ENCODE peak calls at places on chromosomes 4 and X, in five cellular contexts. One of them, this sample, is unnamed.

GRCh38 chr4:20696815-20697214 is 3.4 kb upstream of the PACRGL start:
- DNase-seq in sigmoid colon: no peak
- DNase-seq in AG04450: no peak
- DNase-seq in Jurkat, Clone E6-1: no peak
- DNase-seq in psoas muscle: no peak
- DNase-seq in this sample: no peak

GRCh38 chr4:150123073-150123472 is 44.8 kb downstream of the DCLK2 start:
- DNase-seq in sigmoid colon: no peak
- DNase-seq in AG04450: no peak
- DNase-seq in Jurkat, Clone E6-1: no peak
- DNase-seq in psoas muscle: no peak
- DNase-seq in this sample: no peak

GRCh38 chrX:131987252-131987651 is 35.9 kb upstream of the STK26 start:
- DNase-seq in sigmoid colon: no peak
- DNase-seq in AG04450: no peak
- DNase-seq in Jurkat, Clone E6-1: peak; percentile 73
- DNase-seq in psoas muscle: no peak
- DNase-seq in this sample: no peak

GRCh38 chr4:1379351-1379781 is 26.9 kb downstream of the NKX1-1 start:
- DNase-seq in sigmoid colon: peak; percentile 37
- DNase-seq in AG04450: no peak
- DNase-seq in Jurkat, Clone E6-1: no peak
- DNase-seq in psoas muscle: no peak
- DNase-seq in this sample: no peak

GRCh38 chrX:31435592-31435991 is 363.8 kb upstream of the FTHL17 start:
- DNase-seq in sigmoid colon: no peak
- DNase-seq in AG04450: no peak
- DNase-seq in Jurkat, Clone E6-1: no peak
- DNase-seq in psoas muscle: no peak
- DNase-seq in this sample: no peak

GRCh38 chr4:73308286-73308685 is 49.7 kb upstream of the ANKRD17 start:
- DNase-seq in sigmoid colon: no peak
- DNase-seq in AG04450: peak; percentile 20
- DNase-seq in Jurkat, Clone E6-1: no peak
- DNase-seq in psoas muscle: no peak
- DNase-seq in this sample: no peak

GRCh38 chr4:148015058-148015457 is 283.2 kb downstream of the ARHGAP10 start:
- DNase-seq in sigmoid colon: no peak
- DNase-seq in AG04450: no peak
- DNase-seq in Jurkat, Clone E6-1: no peak
- DNase-seq in psoas muscle: no peak
- DNase-seq in this sample: no peak

GRCh38 chr4:152957437-152958185 is 21.5 kb downstream of the FHDC1 start:
- DNase-seq in sigmoid colon: no peak
- DNase-seq in AG04450: no peak
- DNase-seq in Jurkat, Clone E6-1: no peak
- DNase-seq in psoas muscle: no peak
- DNase-seq in this sample: no peak

GRCh38 chr4:78737020-78737419 is 39.1 kb upstream of the BMP2K start:
- DNase-seq in sigmoid colon: no peak
- DNase-seq in AG04450: no peak
- DNase-seq in Jurkat, Clone E6-1: no peak
- DNase-seq in psoas muscle: no peak
- DNase-seq in this sample: no peak

GRCh38 chr4:105662935-105663675 is 45.4 kb downstream of the INTS12 start:
- DNase-seq in sigmoid colon: no peak
- DNase-seq in AG04450: no peak
- DNase-seq in Jurkat, Clone E6-1: no peak
- DNase-seq in psoas muscle: no peak
- DNase-seq in this sample: no peak

GRCh38 chr4:150283689-150284088 is 205.4 kb downstream of the DCLK2 start:
- DNase-seq in sigmoid colon: no peak
- DNase-seq in AG04450: peak; percentile 85
- DNase-seq in Jurkat, Clone E6-1: no peak
- DNase-seq in psoas muscle: no peak
- DNase-seq in this sample: peak; percentile 94

GRCh38 chr4:145183023-145183422 is 2.6 kb upstream of the OTUD4 start:
- DNase-seq in sigmoid colon: no peak
- DNase-seq in AG04450: no peak
- DNase-seq in Jurkat, Clone E6-1: no peak
- DNase-seq in psoas muscle: no peak
- DNase-seq in this sample: no peak

GRCh38 chrX:7346021-7346420 is 198.1 kb upstream of the PUDP start:
- DNase-seq in sigmoid colon: no peak
- DNase-seq in AG04450: no peak
- DNase-seq in Jurkat, Clone E6-1: no peak
- DNase-seq in psoas muscle: no peak
- DNase-seq in this sample: no peak

GRCh38 chr4:72970756-72971155 is 98.8 kb downstream of the COX18 start:
- DNase-seq in sigmoid colon: no peak
- DNase-seq in AG04450: no peak
- DNase-seq in Jurkat, Clone E6-1: no peak
- DNase-seq in psoas muscle: no peak
- DNase-seq in this sample: no peak

GRCh38 chr4:75325316-75325715 is 188.9 kb downstream of the RCHY1 start:
- DNase-seq in sigmoid colon: no peak
- DNase-seq in AG04450: no peak
- DNase-seq in Jurkat, Clone E6-1: no peak
- DNase-seq in psoas muscle: no peak
- DNase-seq in this sample: no peak

GRCh38 chrX:16819634-16820033 is 33.4 kb downstream of the TXLNG start:
- DNase-seq in sigmoid colon: no peak
- DNase-seq in AG04450: no peak
- DNase-seq in Jurkat, Clone E6-1: no peak
- DNase-seq in psoas muscle: no peak
- DNase-seq in this sample: no peak

GRCh38 chrX:52811065-52811625 is at the start of gene XAGE5:
- DNase-seq in sigmoid colon: no peak
- DNase-seq in AG04450: no peak
- DNase-seq in Jurkat, Clone E6-1: no peak
- DNase-seq in psoas muscle: no peak
- DNase-seq in this sample: no peak

GRCh38 chrX:21996872-21997271 is 35.3 kb upstream of the PHEX start:
- DNase-seq in sigmoid colon: no peak
- DNase-seq in AG04450: peak; percentile 37
- DNase-seq in Jurkat, Clone E6-1: peak; percentile 5
- DNase-seq in psoas muscle: no peak
- DNase-seq in this sample: no peak

GRCh38 chr4:82947498-82947897 is 47.0 kb downstream of the THAP9 start:
- DNase-seq in sigmoid colon: no peak
- DNase-seq in AG04450: no peak
- DNase-seq in Jurkat, Clone E6-1: no peak
- DNase-seq in psoas muscle: no peak
- DNase-seq in this sample: no peak

GRCh38 chr4:100736651-100737450 is 219.0 kb upstream of the EMCN start:
- DNase-seq in sigmoid colon: no peak
- DNase-seq in AG04450: no peak
- DNase-seq in Jurkat, Clone E6-1: no peak
- DNase-seq in psoas muscle: no peak
- DNase-seq in this sample: no peak

GRCh38 chr4:29581469-29581868 is 1138.7 kb upstream of the PCDH7 start:
- DNase-seq in sigmoid colon: peak; percentile 61
- DNase-seq in AG04450: no peak
- DNase-seq in Jurkat, Clone E6-1: no peak
- DNase-seq in psoas muscle: no peak
- DNase-seq in this sample: no peak